ENCODE peak calls at places on chromosomes 11 and 22, in six cellular contexts. X, O, V, T, S and N are unnamed samples.

GRCh38 chr11:31030375-31030774 is 339.2 kb downstream of the DCDC1 start:
- DNase-seq in X (no peak), O (no peak), V (no peak), T (no peak), S (no peak), N (no peak)

GRCh38 chr11:101453682-101454081 is 130.1 kb downstream of the TRPC6 start:
- DNase-seq in X (no peak), O (no peak), V (no peak), T (no peak), S (no peak), N (no peak)

GRCh38 chr22:37195921-37196320 is 7.9 kb upstream of the C1QTNF6 start:
- DNase-seq in X (peak), O (no peak), V (no peak), T (peak), S (no peak), N (no peak)

GRCh38 chr22:46914916-46915894 is 152.8 kb downstream of the TBC1D22A start:
- DNase-seq in X (no peak), O (no peak), V (no peak), T (no peak), S (no peak), N (no peak)

GRCh38 chr11:2472428-2473186 is 27.8 kb downstream of the KCNQ1 start:
- DNase-seq in X (peak), O (peak), V (no peak), T (no peak), S (no peak), N (no peak)

GRCh38 chr11:98056945-98057344 is 963.8 kb upstream of the CNTN5 start:
- DNase-seq in X (no peak), O (no peak), V (no peak), T (no peak), S (no peak), N (no peak)

GRCh38 chr11:6319001-6319878 is 1.1 kb downstream of the CAVIN3 start:
- DNase-seq in X (no peak), O (peak), V (no peak), T (peak), S (peak), N (no peak)

GRCh38 chr11:18789942-18790341 is 1.7 kb downstream of the PTPN5 start:
- DNase-seq in X (no peak), O (no peak), V (no peak), T (no peak), S (no peak), N (no peak)

GRCh38 chr11:55714982-55715888 is 53.2 kb downstream of the OR4C6 start:
- DNase-seq in X (no peak), O (no peak), V (no peak), T (no peak), S (no peak), N (no peak)

GRCh38 chr11:61577383-61578118 is 3.3 kb downstream of the SYT7 start:
- DNase-seq in X (no peak), O (no peak), V (no peak), T (no peak), S (no peak), N (no peak)

GRCh38 chr22:33539202-33539901 is 380.9 kb downstream of the LARGE1 start:
- DNase-seq in X (no peak), O (no peak), V (no peak), T (no peak), S (no peak), N (no peak)

GRCh38 chr11:77821349-77821851 is 456 bp downstream of the AAMDC start:
- DNase-seq in X (no peak), O (peak), V (peak), T (peak), S (peak), N (no peak)

GRCh38 chr11:65053826-65054503 is 4.4 kb downstream of the NAALADL1 start:
- DNase-seq in X (no peak), O (no peak), V (peak), T (no peak), S (no peak), N (no peak)

GRCh38 chr11:102927624-102927990 is 27.9 kb downstream of the MMP13 start:
- DNase-seq in X (no peak), O (no peak), V (no peak), T (no peak), S (no peak), N (no peak)

GRCh38 chr11:119417726-119418540 is 5.0 kb downstream of the THY1 start:
- DNase-seq in X (no peak), O (no peak), V (no peak), T (no peak), S (peak), N (no peak)

GRCh38 chr11:76279651-76280050 is 73.3 kb upstream of the WNT11 start:
- DNase-seq in X (no peak), O (no peak), V (no peak), T (no peak), S (no peak), N (no peak)

GRCh38 chr11:19679952-19680823 is 32.4 kb upstream of the NAV2 start:
- DNase-seq in X (peak), O (peak), V (no peak), T (peak), S (peak), N (no peak)

GRCh38 chr22:19703869-19704268 is 10.4 kb upstream of the SEPTIN5 start:
- DNase-seq in X (peak), O (peak), V (no peak), T (no peak), S (no peak), N (no peak)

GRCh38 chr22:26417406-26417805 is 11.7 kb upstream of the ASPHD2 start:
- DNase-seq in X (no peak), O (no peak), V (no peak), T (no peak), S (no peak), N (no peak)

GRCh38 chr11:76834151-76834550 is 26.6 kb upstream of the ACER3 start:
- DNase-seq in X (no peak), O (no peak), V (no peak), T (no peak), S (no peak), N (no peak)

GRCh38 chr11:33716236-33716635 is 15.6 kb upstream of the C11orf91 start:
- DNase-seq in X (no peak), O (no peak), V (no peak), T (peak), S (no peak), N (no peak)

GRCh38 chr11:93784935-93785360 is 866 bp downstream of the MED17 start:
- DNase-seq in X (no peak), O (no peak), V (no peak), T (no peak), S (peak), N (no peak)

GRCh38 chr11:69485337-69486041 is 4.0 kb downstream of the LINC01488 start:
- DNase-seq in X (no peak), O (no peak), V (no peak), T (no peak), S (no peak), N (no peak)

GRCh38 chr11:32531528-32531927 is 52.1 kb upstream of the EIF3M start:
- DNase-seq in X (no peak), O (no peak), V (no peak), T (no peak), S (no peak), N (no peak)

GRCh38 chr11:10824888-10825287 is 16.2 kb upstream of the EIF4G2 start:
- DNase-seq in X (no peak), O (no peak), V (no peak), T (no peak), S (no peak), N (no peak)

GRCh38 chr11:123526027-123526805 is 96.1 kb downstream of the GRAMD1B start:
- DNase-seq in X (no peak), O (no peak), V (no peak), T (no peak), S (no peak), N (no peak)

GRCh38 chr11:14315130-14315529 is 43.9 kb downstream of the RRAS2 start:
- DNase-seq in X (no peak), O (no peak), V (no peak), T (no peak), S (no peak), N (no peak)

GRCh38 chr22:39454385-39454871 is 2.4 kb upstream of the MGAT3 start:
- DNase-seq in X (no peak), O (no peak), V (no peak), T (no peak), S (no peak), N (no peak)

GRCh38 chr22:50071432-50072166 is 13.5 kb upstream of the TTLL8 start:
- DNase-seq in X (no peak), O (no peak), V (no peak), T (no peak), S (no peak), N (no peak)

GRCh38 chr22:20606041-20606783 is 98.8 kb downstream of the MED15 start:
- DNase-seq in X (peak), O (peak), V (peak), T (peak), S (peak), N (peak)

GRCh38 chr11:115581871-115582639 is 77.8 kb upstream of the CADM1 start:
- DNase-seq in X (no peak), O (no peak), V (no peak), T (no peak), S (peak), N (peak)